ENCODE peak calls at places on chromosome 7, in five cellular contexts. E is amniotic stem cell, A is cardiac muscle cell, U is NCI-H774, F is GM18507. B is an unnamed sample.

GRCh38 chr7:1843271-1843861 is 173.3 kb downstream of the ELFN1 start:
- DNase-seq in E (peak; percentile 58), A (peak; percentile 75), U (no peak), F (no peak), B (peak; percentile 63)

GRCh38 chr7:35771776-35772175 is 29.1 kb upstream of the SEPTIN7 start:
- DNase-seq in E (no peak), A (no peak), U (no peak), F (no peak), B (no peak)

GRCh38 chr7:8389898-8390642 is 43.3 kb upstream of the NXPH1 start:
- DNase-seq in E (no peak), A (peak; percentile 50), U (peak; percentile 26), F (no peak), B (no peak)

GRCh38 chr7:51064688-51065087 is 251.9 kb downstream of the COBL start:
- DNase-seq in E (no peak), A (no peak), U (no peak), F (no peak), B (no peak)

GRCh38 chr7:97017197-97018125 is 7.2 kb downstream of the DLX5 start:
- DNase-seq in E (no peak), A (no peak), U (no peak), F (no peak), B (no peak)

GRCh38 chr7:5755704-5756131 is 25.7 kb downstream of the RNF216 start:
- DNase-seq in E (no peak), A (no peak), U (no peak), F (no peak), B (peak; percentile 31)

GRCh38 chr7:7257899-7258692 is 75.8 kb downstream of the C1GALT1 start:
- DNase-seq in E (no peak), A (no peak), U (no peak), F (peak; percentile 44), B (no peak)

GRCh38 chr7:74176555-74176954 is 2.4 kb downstream of the EIF4H start:
- DNase-seq in E (no peak), A (no peak), U (no peak), F (no peak), B (no peak)

GRCh38 chr7:133961724-133962123 is 165.4 kb upstream of the LRGUK start:
- DNase-seq in E (no peak), A (no peak), U (no peak), F (no peak), B (no peak)

GRCh38 chr7:46791180-46791579 is 790.7 kb downstream of the TNS3 start:
- DNase-seq in E (no peak), A (no peak), U (no peak), F (no peak), B (no peak)

GRCh38 chr7:80781561-80781979 is 137.3 kb downstream of the SEMA3C start:
- DNase-seq in E (no peak), A (peak; percentile 12), U (no peak), F (no peak), B (no peak)

GRCh38 chr7:17770710-17771375 is 169.5 kb downstream of the SNX13 start:
- DNase-seq in E (no peak), A (no peak), U (no peak), F (no peak), B (no peak)

GRCh38 chr7:42237162-42237821 is at the start of gene GLI3:
- DNase-seq in E (peak; percentile 88), A (peak; percentile 92), U (no peak), F (peak; percentile 33), B (peak; percentile 59)

B was measured in AG04449.